ENCODE peak calls at places on chromosomes 12 and 14, in five cellular contexts. P, Y, I, W and X are unnamed samples.

GRCh38 chr14:38430522-38430921 is 174.6 kb upstream of the CLEC14A start:
- DNase-seq in I (no peak), W (no peak), Y (no peak), P (no peak), X (no peak)

GRCh38 chr14:51472881-51473280 is 178.8 kb upstream of the FRMD6 start:
- DNase-seq in P (no peak), W (no peak), I (no peak), Y (no peak), X (no peak)

GRCh38 chr14:24206260-24207103 is 986 bp downstream of the TSSK4 start:
- DNase-seq in P (no peak), W (peak), Y (no peak), I (peak), X (no peak)

GRCh38 chr14:68199465-68200145 is 380.0 kb downstream of the RAD51B start:
- DNase-seq in Y (no peak), P (no peak), I (peak), W (peak), X (no peak)

GRCh38 chr14:100645200-100645985 is 58.2 kb upstream of the BEGAIN start:
- DNase-seq in P (peak), I (peak), Y (peak), W (peak), X (peak)

GRCh38 chr14:44700184-44700583 is 193.1 kb upstream of the FSCB start:
- DNase-seq in P (peak), W (no peak), I (no peak), Y (no peak), X (no peak)

GRCh38 chr12:31323466-31324115 is 2.4 kb downstream of the SINHCAF start:
- DNase-seq in W (no peak), Y (peak), I (peak), P (no peak), X (peak)

GRCh38 chr14:25677111-25677510 is 627.2 kb upstream of the STXBP6 start:
- DNase-seq in W (no peak), Y (no peak), P (no peak), I (no peak), X (no peak)

GRCh38 chr12:71461787-71462328 is 22.3 kb downstream of the LGR5 start:
- DNase-seq in P (no peak), W (no peak), Y (no peak), I (no peak), X (no peak)

GRCh38 chr14:58977366-58977765 is 211.1 kb upstream of the DAAM1 start:
- DNase-seq in I (no peak), P (peak), Y (no peak), W (no peak), X (no peak)

GRCh38 chr14:54475187-54475881 is 13.4 kb downstream of the GMFB start:
- DNase-seq in Y (no peak), W (no peak), I (no peak), P (peak), X (no peak)

GRCh38 chr14:90522585-90523191 is 125.9 kb downstream of the CALM1 start:
- DNase-seq in W (peak), I (peak), P (no peak), Y (no peak), X (no peak)

GRCh38 chr12:122094735-122095561 is 16.4 kb downstream of the MLXIP start:
- DNase-seq in Y (no peak), I (peak), W (no peak), P (peak), X (no peak)

GRCh38 chr12:12616512-12617275 is 5.0 kb downstream of the CREBL2 start:
- DNase-seq in Y (no peak), W (no peak), P (peak), I (no peak), X (no peak)

GRCh38 chr14:43647302-43647701 is 859.8 kb downstream of the FSCB start:
- DNase-seq in Y (no peak), I (no peak), W (no peak), P (no peak), X (no peak)

GRCh38 chr12:89073027-89073398 is 279.3 kb downstream of the DUSP6 start:
- DNase-seq in I (no peak), Y (no peak), P (peak), W (no peak), X (no peak)

GRCh38 chr14:31172084-31172483 is 35.5 kb downstream of the HECTD1 start:
- DNase-seq in Y (no peak), I (no peak), W (no peak), P (peak), X (no peak)

GRCh38 chr14:28886940-28887339 is 120.4 kb downstream of the FOXG1 start:
- DNase-seq in W (no peak), P (no peak), I (no peak), Y (no peak), X (no peak)

GRCh38 chr12:67618303-67618702 is 30.2 kb upstream of the DYRK2 start:
- DNase-seq in Y (no peak), P (no peak), I (no peak), W (no peak), X (no peak)

GRCh38 chr14:104821229-104821945 is 20.5 kb downstream of the ZBTB42 start:
- DNase-seq in P (no peak), W (peak), I (peak), Y (no peak), X (no peak)

GRCh38 chr14:104818714-104819161 is 17.8 kb downstream of the ZBTB42 start:
- DNase-seq in Y (no peak), P (no peak), W (peak), I (peak), X (no peak)

GRCh38 chr14:104821971-104822608 is 21.2 kb downstream of the ZBTB42 start:
- DNase-seq in P (no peak), Y (no peak), W (peak), I (peak), X (no peak)

GRCh38 chr14:104819361-104819771 is 18.5 kb downstream of the ZBTB42 start:
- DNase-seq in I (peak), Y (no peak), P (no peak), W (peak), X (no peak)

GRCh38 chr14:104820669-104821228 is 19.8 kb downstream of the ZBTB42 start:
- DNase-seq in Y (no peak), I (peak), P (peak), W (peak), X (no peak)
- TF ChIP-seq CTCF in Y (no peak), I (peak), P (peak), W (no peak), X (no peak)

GRCh38 chr14:74549588-74549987 is 56.0 kb downstream of the ISCA2 start:
- DNase-seq in I (no peak), W (no peak), P (no peak), Y (no peak), X (no peak)
- TF ChIP-seq CTCF in I (no peak), W (no peak), P (peak), Y (no peak), X (no peak)

GRCh38 chr12:47896022-47896421 is 8.8 kb downstream of the VDR start:
- DNase-seq in I (no peak), P (no peak), Y (peak), W (no peak), X (no peak)
- TF ChIP-seq CTCF in I (no peak), P (no peak), Y (no peak), W (no peak), X (no peak)

DNA sequence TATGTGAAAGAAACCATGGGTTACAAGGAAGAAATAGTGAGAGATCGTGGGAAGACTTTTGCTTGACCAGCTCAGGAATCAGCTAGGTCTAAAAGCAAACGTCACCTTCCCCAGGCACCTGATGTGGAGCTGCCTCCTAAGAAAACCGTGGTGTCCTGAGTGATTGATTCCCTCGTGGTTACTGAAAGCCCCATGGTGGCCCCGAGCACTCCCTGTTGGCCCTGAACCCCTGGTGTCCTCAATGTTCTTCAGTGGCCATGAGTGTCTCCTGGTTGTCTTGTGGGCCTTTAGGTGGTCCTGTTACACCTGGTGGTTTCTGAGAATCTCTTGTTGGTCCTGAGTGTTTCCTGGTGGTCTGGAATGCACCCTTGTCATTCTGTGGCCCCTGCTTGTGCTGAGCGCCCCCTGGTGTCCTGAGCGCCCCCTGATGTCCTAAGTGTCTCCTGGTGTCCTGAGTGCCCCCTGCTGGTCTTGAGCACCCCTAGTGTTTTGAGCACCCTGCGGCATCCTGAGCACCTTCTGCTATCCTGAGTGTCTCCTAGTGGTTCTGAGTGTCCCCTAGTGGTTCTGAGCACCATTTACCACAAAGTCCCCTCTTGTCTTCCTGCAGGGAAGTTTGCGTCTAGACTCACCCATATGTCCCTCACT is 518.7 kb downstream of the TMEM121 start:
- DNase-seq in Y (no peak), W (no peak), P (no peak), I (no peak), X (peak)
- TF ChIP-seq CTCF in Y (no peak), W (no peak), P (peak), I (no peak), X (peak)

DNA sequence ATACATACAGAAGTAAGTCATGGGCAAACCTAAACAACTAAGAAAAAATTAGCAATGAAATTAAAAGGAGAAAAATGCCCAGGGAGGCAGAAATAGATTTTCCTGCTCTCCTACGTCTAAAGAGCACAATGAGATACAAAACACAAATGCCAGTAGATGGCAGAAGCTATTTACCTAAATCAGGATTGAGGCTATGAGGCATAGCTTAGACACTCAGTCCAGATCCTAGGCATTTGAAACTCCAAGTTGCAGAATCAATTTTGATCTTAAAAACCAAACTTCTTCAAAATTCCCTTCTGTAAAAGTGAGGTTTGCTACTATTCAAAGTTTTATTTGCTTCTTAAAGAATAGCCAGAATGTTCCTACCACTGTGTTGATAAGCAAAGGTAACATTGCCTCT is 368.6 kb downstream of the DAD1 start:
- DNase-seq in Y (no peak), P (peak), W (no peak), I (no peak), X (no peak)
- TF ChIP-seq CTCF in Y (peak), P (peak), W (no peak), I (no peak), X (no peak)